ENCODE peak calls at places on chromosomes 11 and 22, in six cellular contexts. B, X, T, F, G and N are unnamed samples.

GRCh38 chr11:6547177-6547576 is 50.1 kb downstream of the DNHD1 start:
- DNase-seq in B (no peak), X (no peak), T (no peak), F (no peak), G (no peak), N (no peak)

GRCh38 chr11:110249066-110249465 is 47.3 kb downstream of the RDX start:
- DNase-seq in B (no peak), X (no peak), T (no peak), F (no peak), G (no peak), N (no peak)

GRCh38 chr11:36492724-36493304 is 17.3 kb downstream of the TRAF6 start:
- DNase-seq in B (no peak), X (peak; percentile 73), T (no peak), F (peak; percentile 63), G (no peak), N (no peak)

GRCh38 chr22:32676196-32676595 is 125.3 kb upstream of the TIMP3 start:
- DNase-seq in B (no peak), X (no peak), T (no peak), F (no peak), G (no peak), N (no peak)

GRCh38 chr11:659532-660085 is 22.5 kb downstream of the DRD4 start:
- DNase-seq in B (no peak), X (no peak), T (no peak), F (no peak), G (no peak), N (no peak)

GRCh38 chr22:43827926-43828710 is 16.0 kb upstream of the EFCAB6 start:
- DNase-seq in B (no peak), X (no peak), T (no peak), F (no peak), G (peak; percentile 26), N (no peak)

GRCh38 chr11:57648791-57649735 is 649 bp downstream of the YPEL4 start:
- DNase-seq in B (no peak), X (peak; percentile 76), T (no peak), F (no peak), G (no peak), N (no peak)

GRCh38 chr11:81970886-81971285 is 762.8 kb downstream of the FAM181B start:
- DNase-seq in B (no peak), X (no peak), T (no peak), F (no peak), G (no peak), N (no peak)

GRCh38 chr22:25062378-25063095 is 110.0 kb downstream of the KIAA1671 start:
- DNase-seq in B (no peak), X (no peak), T (no peak), F (no peak), G (no peak), N (no peak)

GRCh38 chr22:43925433-43926348 is 2.1 kb downstream of the PNPLA3 start:
- DNase-seq in B (peak; percentile 65), X (peak; percentile 35), T (no peak), F (no peak), G (no peak), N (no peak)

GRCh38 chr11:59710136-59710847 is 3.4 kb downstream of the OR10V1 start:
- DNase-seq in B (no peak), X (no peak), T (no peak), F (peak; percentile 4), G (no peak), N (no peak)

GRCh38 chr11:1564535-1565172 is 7.4 kb downstream of the DUSP8 start:
- DNase-seq in B (peak; percentile 53), X (peak; percentile 84), T (peak; percentile 31), F (peak; percentile 94), G (peak; percentile 95), N (peak; percentile 76)

GRCh38 chr22:20112623-20113511 is 3.0 kb upstream of the RANBP1 start:
- DNase-seq in B (no peak), X (no peak), T (no peak), F (no peak), G (peak; percentile 68), N (no peak)

GRCh38 chr22:17823964-17824363 is 49.7 kb upstream of the BID start:
- DNase-seq in B (no peak), X (no peak), T (no peak), F (no peak), G (peak; percentile 55), N (no peak)

GRCh38 chr11:71355266-71355665 is 92.9 kb downstream of the DHCR7 start:
- DNase-seq in B (no peak), X (no peak), T (no peak), F (peak; percentile 39), G (no peak), N (no peak)

GRCh38 chr11:127073621-127074020 is 73.1 kb upstream of the KIRREL3 start:
- DNase-seq in B (no peak), X (no peak), T (no peak), F (no peak), G (no peak), N (no peak)

GRCh38 chr11:92735039-92735438 is 234.4 kb upstream of the MTNR1B start:
- DNase-seq in B (no peak), X (peak; percentile 58), T (no peak), F (no peak), G (no peak), N (no peak)

GRCh38 chr11:10452211-10452767 is 2.8 kb upstream of the AMPD3 start:
- DNase-seq in B (no peak), X (no peak), T (no peak), F (peak; percentile 19), G (no peak), N (no peak)

GRCh38 chr11:100735949-100736675 is 49.0 kb downstream of the ARHGAP42 start:
- DNase-seq in B (no peak), X (no peak), T (no peak), F (peak; percentile 35), G (no peak), N (no peak)

GRCh38 chr11:123103326-123103980 is 41.5 kb upstream of the HSPA8 start:
- DNase-seq in B (peak; percentile 44), X (peak; percentile 73), T (peak; percentile 68), F (peak; percentile 75), G (no peak), N (no peak)

GRCh38 chr11:69691449-69691848 is 12.4 kb downstream of the FGF19 start:
- DNase-seq in B (no peak), X (no peak), T (no peak), F (peak; percentile 53), G (no peak), N (no peak)

GRCh38 chr11:20604295-20604803 is 4.9 kb downstream of the SLC6A5 start:
- DNase-seq in B (no peak), X (no peak), T (no peak), F (no peak), G (peak; percentile 48), N (no peak)

GRCh38 chr11:61153593-61154090 is 7.6 kb downstream of the VPS37C start:
- DNase-seq in B (no peak), X (peak; percentile 36), T (no peak), F (no peak), G (no peak), N (no peak)

GRCh38 chr11:61151545-61152252 is 9.5 kb downstream of the VPS37C start:
- DNase-seq in B (no peak), X (no peak), T (no peak), F (no peak), G (no peak), N (no peak)

GRCh38 chr11:61149624-61150615 is 11.3 kb downstream of the VPS37C start:
- DNase-seq in B (no peak), X (peak; percentile 64), T (no peak), F (peak; percentile 63), G (no peak), N (no peak)

GRCh38 chr11:61152816-61153592 is 8.2 kb downstream of the VPS37C start:
- DNase-seq in B (no peak), X (no peak), T (no peak), F (peak; percentile 70), G (no peak), N (no peak)

GRCh38 chr11:61150656-61151544 is 10.3 kb downstream of the VPS37C start:
- DNase-seq in B (no peak), X (peak; percentile 15), T (no peak), F (no peak), G (no peak), N (no peak)
- H3K4me1 ChIP-seq in B (peaks cover 35% of the 10 kb centered on the region), X (peaks cover 19% of the 10 kb centered on the region), T (peaks cover 74% of the 10 kb centered on the region), F (peaks cover 30% of the 10 kb centered on the region), G (peaks cover 4% of the 10 kb centered on the region), N (peaks cover 53% of the 10 kb centered on the region)

GRCh38 chr11:46657186-46657585 is 39.8 kb downstream of the ATG13 start:
- DNase-seq in B (no peak), X (no peak), T (no peak), F (no peak), G (no peak), N (no peak)

GRCh38 chr11:46659908-46660307 is 40.5 kb downstream of the ARHGAP1 start:
- DNase-seq in B (no peak), X (no peak), T (peak; percentile 74), F (peak; percentile 84), G (no peak), N (no peak)

GRCh38 chr11:46658259-46658658 is 40.9 kb downstream of the ATG13 start:
- DNase-seq in B (no peak), X (no peak), T (peak; percentile 82), F (peak; percentile 81), G (no peak), N (no peak)

DNA sequence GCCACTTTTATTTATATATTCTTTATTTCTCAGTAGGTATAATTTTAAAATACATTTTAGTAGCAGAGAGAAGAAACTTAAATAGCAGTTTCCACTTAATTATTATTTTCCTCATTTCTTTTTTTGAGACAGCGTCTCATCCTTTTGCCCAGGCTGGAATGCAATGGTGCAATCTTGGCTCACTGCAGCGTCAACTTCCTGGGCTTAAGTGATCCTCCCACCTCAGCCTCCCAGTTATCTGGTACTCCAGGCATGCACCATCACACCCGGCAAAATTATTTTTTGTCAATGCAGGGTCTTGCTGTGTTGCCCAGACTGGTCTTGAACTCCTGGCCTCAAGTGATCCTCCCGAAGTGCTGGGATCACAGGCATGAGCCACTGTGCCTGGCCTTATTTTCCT is 38.3 kb downstream of the ATG13 start:
- DNase-seq in B (no peak), X (no peak), T (no peak), F (no peak), G (no peak), N (no peak)
- H3K36me3 ChIP-seq in B (peaks cover 51% of the 10 kb centered on the region), X (peaks cover 37% of the 10 kb centered on the region), T (peaks cover 89% of the 10 kb centered on the region), F (peaks cover 32% of the 10 kb centered on the region), G (peaks cover 5% of the 10 kb centered on the region), N (peaks cover 96% of the 10 kb centered on the region)

DNA sequence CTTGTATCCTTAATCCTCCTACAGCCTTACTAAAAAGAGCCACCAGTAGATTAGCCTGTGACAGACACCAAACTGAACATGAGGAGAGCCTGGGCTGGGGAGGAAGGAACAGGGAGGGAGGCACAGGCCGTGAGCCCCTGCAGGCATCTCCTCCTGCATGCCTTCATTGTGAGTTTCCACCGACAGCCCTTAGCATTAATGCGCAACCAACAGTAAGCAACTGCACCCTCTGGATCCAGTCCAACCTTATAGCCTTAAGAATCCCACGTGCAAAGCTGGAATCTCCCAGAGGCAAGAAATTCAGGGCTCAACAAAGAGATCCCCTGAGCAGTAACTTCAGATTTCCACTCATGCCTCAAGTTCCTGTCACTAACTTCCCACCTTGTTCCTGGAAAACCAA is 84.6 kb downstream of the ETS1 start:
- DNase-seq in B (peak; percentile 64), X (no peak), T (no peak), F (peak; percentile 96), G (no peak), N (no peak)
- H3K27ac ChIP-seq in B (peak overlapping the region; percentile 86), X (no peak overlapping the region), T (peak overlapping the region; percentile 30), F (peak overlapping the region; percentile 19), G (no peak overlapping the region), N (peak overlapping the region; percentile 31)

DNA sequence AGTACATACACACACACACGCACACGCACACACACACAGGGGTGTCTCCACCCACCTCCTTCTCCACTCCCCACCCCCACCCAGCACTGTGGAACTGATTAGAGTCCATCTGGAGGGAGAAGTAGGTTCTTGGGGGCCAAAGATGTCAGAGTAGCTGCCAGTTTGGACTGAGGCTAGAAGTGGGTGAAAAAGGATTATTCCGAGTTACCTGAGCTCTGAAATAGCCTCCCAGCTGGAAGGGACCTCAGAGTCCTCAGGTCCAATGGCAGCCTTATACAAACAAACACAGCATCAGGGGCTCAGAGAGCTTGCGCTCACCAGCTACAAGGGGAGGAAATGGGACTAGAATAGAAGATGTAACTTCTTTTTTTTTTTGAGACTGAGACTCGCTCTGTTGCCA is 20.8 kb downstream of the IL10RA start:
- DNase-seq in B (no peak), X (no peak), T (no peak), F (no peak), G (no peak), N (no peak)
- H3K4me1 ChIP-seq in B (no peaks in the 10 kb centered on the region), X (peaks cover 4% of the 10 kb centered on the region), T (no peaks in the 10 kb centered on the region), F (no peaks in the 10 kb centered on the region), G (no peaks in the 10 kb centered on the region), N (peaks cover 31% of the 10 kb centered on the region)